ENCODE peak calls at places on chromosomes 6 and 20, in eight cellular contexts. S is endodermal cell, R is fibroblast of lung, N is psoas muscle, V is hepatocyte, X is endothelial cell of umbilical vein, P is left ventricle myocardium inferior, Z is cardiac muscle cell. T is an unnamed sample. For H3K36me3, the result is how much of the 10 kb centered on the place peaks cover.

GRCh38 chr6:147906361-147906760 is 397.9 kb downstream of the SAMD5 start:
- DNase-seq in S (no peak), R (peak), N (no peak), V (no peak), X (no peak), P (no peak), Z (no peak), T (no peak)

GRCh38 chr6:45293306-45293705 is 34.8 kb upstream of the RUNX2 start:
- DNase-seq in S (no peak), R (no peak), N (no peak), V (no peak), X (no peak), P (no peak), Z (no peak), T (no peak)

GRCh38 chr20:60080401-60080800 is 122.2 kb downstream of the CDH26 start:
- DNase-seq in S (no peak), R (no peak), N (no peak), V (no peak), X (no peak), P (no peak), Z (no peak), T (no peak)

GRCh38 chr6:113627480-113627879 is 229.7 kb upstream of the MARCKS start:
- DNase-seq in S (no peak), R (no peak), N (no peak), V (no peak), X (no peak), P (no peak), Z (no peak), T (no peak)

GRCh38 chr20:57810511-57811372 is 100.9 kb upstream of the PMEPA1 start:
- DNase-seq in S (no peak), R (peak), N (no peak), V (peak), X (no peak), P (no peak), Z (no peak), T (no peak)

GRCh38 chr6:16472349-16473069 is 234.1 kb downstream of the GMPR start:
- DNase-seq in S (no peak), R (peak), N (no peak), V (no peak), X (peak), P (no peak), Z (peak), T (no peak)

GRCh38 chr20:54345817-54346216 is 129.6 kb upstream of the DOK5 start:
- DNase-seq in S (no peak), R (peak), N (no peak), V (no peak), X (no peak), P (no peak), Z (peak), T (no peak)

GRCh38 chr6:57250348-57250747 is 28.2 kb upstream of the RAB23 start:
- DNase-seq in S (no peak), R (no peak), N (no peak), V (no peak), X (no peak), P (no peak), Z (no peak), T (no peak)

GRCh38 chr6:7777062-7777461 is 51.2 kb downstream of the BMP6 start:
- DNase-seq in S (no peak), R (no peak), N (no peak), V (no peak), X (no peak), P (no peak), Z (no peak), T (no peak)

GRCh38 chr6:137879885-137880430 is 12.9 kb downstream of the TNFAIP3 start:
- DNase-seq in S (peak), R (no peak), N (no peak), V (no peak), X (no peak), P (no peak), Z (no peak), T (no peak)

GRCh38 chr20:45727044-45727443 is 4.9 kb downstream of the SPINT4 start:
- DNase-seq in S (no peak), R (peak), N (no peak), V (no peak), X (no peak), P (no peak), Z (peak), T (no peak)

DNA sequence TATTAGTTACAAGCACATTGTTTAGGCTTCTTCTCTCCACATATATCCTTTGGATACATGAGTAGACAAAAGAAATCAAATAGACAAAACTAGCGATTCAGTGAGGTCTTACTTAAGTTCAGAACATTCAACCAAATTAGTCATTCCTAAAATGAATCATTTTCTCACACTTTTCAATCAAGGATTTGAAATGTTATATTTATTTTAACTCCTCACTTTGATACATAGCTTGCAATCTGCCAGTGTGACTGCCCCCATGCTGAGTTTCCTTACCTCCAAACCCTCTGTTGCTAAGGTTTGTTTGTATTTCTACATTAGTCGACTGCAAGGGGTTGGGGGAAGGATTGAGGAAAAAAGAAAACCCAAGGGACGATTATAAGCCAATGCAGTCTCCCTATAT is 3.5 kb upstream of the MOXD1 start:
- DNase-seq in S (no peak), R (peak), N (no peak), V (no peak), X (no peak), P (no peak), Z (no peak), T (no peak)
- H3K27ac ChIP-seq in S (no peak), R (no peak), N (no peak), V (no peak), X (no peak), P (no peak), Z (no peak), T (no peak)

GRCh38 chr6:144575327-144575726 is 290.2 kb downstream of the UTRN start:
- DNase-seq in S (no peak), R (no peak), N (no peak), V (no peak), X (no peak), P (no peak), Z (no peak), T (no peak)
- H3K36me3 ChIP-seq in S (under half), R (under half), N (under half), V (under half), X (under half), P (under half), Z (under half), T (under half)

DNA sequence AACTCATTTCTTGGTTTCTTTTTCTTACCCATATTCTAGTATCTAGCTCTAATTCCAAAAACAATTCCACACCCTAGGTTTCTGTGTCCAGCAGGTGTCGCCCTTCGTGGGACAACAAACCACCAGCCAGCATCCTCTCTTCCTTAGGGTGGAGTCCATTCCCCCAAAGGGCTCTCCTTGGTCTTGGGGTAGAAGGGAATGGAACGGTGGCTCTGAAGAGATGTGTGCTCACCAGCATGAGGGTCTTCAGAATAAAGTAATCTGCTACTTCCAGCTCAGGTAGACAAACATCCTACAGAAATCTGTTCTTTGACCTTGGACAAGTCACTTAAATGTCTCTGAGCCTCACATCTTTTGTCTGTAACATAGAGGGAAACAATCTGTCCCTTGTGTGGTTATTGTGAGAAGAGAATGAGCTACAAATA is 7.2 kb downstream of the HLA-DMB start:
- DNase-seq in S (peak), R (peak), N (peak), V (peak), X (peak), P (peak), Z (peak), T (peak)
- H3K27ac ChIP-seq in S (no peak), R (no peak), N (no peak), V (no peak), X (no peak), P (no peak), Z (no peak), T (no peak)

DNA sequence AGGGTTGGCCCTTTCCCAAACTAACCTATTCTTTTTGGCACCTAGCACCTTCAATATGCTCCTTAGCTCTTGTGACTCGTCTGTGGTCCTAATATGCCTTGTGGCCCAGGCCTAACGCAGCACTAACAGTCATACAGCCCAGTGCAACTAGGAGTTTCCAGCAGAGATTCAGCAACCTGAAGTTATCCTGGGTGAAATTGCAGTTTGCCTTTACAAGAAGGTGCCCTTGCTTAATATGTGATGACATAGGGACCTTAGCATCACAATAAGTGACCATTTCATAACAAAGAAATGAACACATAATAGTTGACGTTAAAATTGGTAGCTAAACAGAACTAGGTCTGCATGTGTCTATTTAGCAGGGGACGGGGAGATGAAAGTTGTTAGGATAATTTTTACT is 10.1 kb downstream of the FIG4 start:
- DNase-seq in S (no peak), R (no peak), N (no peak), V (no peak), X (no peak), P (no peak), Z (no peak), T (no peak)
- H3K36me3 ChIP-seq in S (under half), R (under half), N (under half), V (under half), X (under half), P (under half), Z (under half), T (under half)

GRCh38 chr20:13416531-13416930 is 195.5 kb downstream of the ISM1 start:
- DNase-seq in S (no peak), R (no peak), N (no peak), V (no peak), X (no peak), P (no peak), Z (no peak), T (no peak)

GRCh38 chr20:13422637-13423036 is 201.6 kb downstream of the ISM1 start:
- DNase-seq in S (no peak), R (no peak), N (no peak), V (no peak), X (no peak), P (no peak), Z (no peak), T (no peak)

GRCh38 chr20:13420625-13421024 is 199.6 kb downstream of the ISM1 start:
- DNase-seq in S (no peak), R (no peak), N (no peak), V (no peak), X (no peak), P (no peak), Z (no peak), T (no peak)

GRCh38 chr20:13418263-13419229 is 197.5 kb downstream of the ISM1 start:
- DNase-seq in S (no peak), R (no peak), N (no peak), V (no peak), X (no peak), P (no peak), Z (peak), T (no peak)

DNA sequence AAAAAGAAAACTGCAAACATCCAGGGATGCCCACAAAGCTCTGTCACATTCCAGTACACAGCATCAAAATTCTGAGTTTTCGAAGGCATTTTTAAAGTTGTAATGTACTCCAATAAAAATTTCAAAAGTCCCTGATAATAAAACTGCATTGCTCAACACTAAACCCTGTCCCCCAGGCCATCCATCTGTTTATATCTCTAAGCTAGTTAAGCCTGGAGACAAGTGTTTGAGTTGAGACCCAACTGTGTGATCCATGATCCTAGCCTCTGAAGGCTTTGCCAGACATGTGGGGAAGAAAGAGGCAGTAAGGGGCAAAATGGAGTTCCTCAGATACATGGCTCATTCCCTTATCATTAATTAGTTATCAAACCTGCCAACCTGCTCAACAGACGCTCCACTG is 198.4 kb downstream of the ISM1 start:
- DNase-seq in S (no peak), R (no peak), N (no peak), V (no peak), X (no peak), P (no peak), Z (no peak), T (no peak)
- H3K27ac ChIP-seq in S (no peak), R (no peak), N (no peak), V (peak), X (no peak), P (no peak), Z (peak), T (no peak)

GRCh38 chr6:158782432-158783166 is 36.6 kb downstream of the EZR start:
- DNase-seq in S (no peak), R (no peak), N (no peak), V (no peak), X (no peak), P (no peak), Z (no peak), T (no peak)
- H3K36me3 ChIP-seq in S (half or more), R (under half), N (half or more), V (under half), X (under half), P (half or more), Z (half or more), T (half or more)